ENCODE peak calls at places on chromosomes 5 and 9, in five cellular contexts. D is astrocyte of the spinal cord, R is fibroblast of mammary gland, M is tibial artery, L is heart left ventricle. S is an unnamed sample.
A peak's percentile ranks its signal among the peaks of the same experiment; 100 is the strongest.

GRCh38 chr5:123628860-123629544 is 117.0 kb downstream of the CSNK1G3 start:
- DNase-seq in D (no peak), R (no peak), M (no peak), L (no peak), S (no peak)

GRCh38 chr5:29015523-29015922 is 1977.1 kb upstream of the CDH9 start:
- DNase-seq in D (no peak), R (no peak), M (no peak), L (no peak), S (no peak)

GRCh38 chr5:80408976-80409926 is 1.4 kb downstream of the ZFYVE16 start:
- DNase-seq in D (peak; percentile 34), R (peak; percentile 21), M (no peak), L (no peak), S (no peak)

GRCh38 chr9:117616436-117616835 is 87.8 kb upstream of the TLR4 start:
- DNase-seq in D (no peak), R (no peak), M (no peak), L (no peak), S (no peak)

GRCh38 chr9:107131108-107131799 is 151.8 kb upstream of the RAD23B start:
- DNase-seq in D (no peak), R (no peak), M (no peak), L (no peak), S (no peak)

GRCh38 chr9:89730715-89731114 is 125.9 kb downstream of the GADD45G start:
- DNase-seq in D (no peak), R (no peak), M (no peak), L (no peak), S (no peak)

GRCh38 chr5:14727428-14727865 is 62.9 kb downstream of the OTULIN start:
- DNase-seq in D (peak; percentile 88), R (peak; percentile 84), M (peak; percentile 85), L (peak; percentile 79), S (peak; percentile 64)

GRCh38 chr5:136099870-136100269 is 32.8 kb upstream of the SMAD5 start:
- DNase-seq in D (no peak), R (no peak), M (no peak), L (no peak), S (no peak)

GRCh38 chr5:106392766-106393165 is 1278.0 kb downstream of the EFNA5 start:
- DNase-seq in D (peak; percentile 66), R (peak; percentile 13), M (no peak), L (no peak), S (no peak)

GRCh38 chr9:109477269-109478203 is 20.6 kb downstream of the PTPN3 start:
- DNase-seq in D (no peak), R (no peak), M (no peak), L (no peak), S (no peak)

GRCh38 chr5:139488269-139488668 is 5.7 kb upstream of the STING1 start:
- DNase-seq in D (no peak), R (no peak), M (peak; percentile 80), L (peak; percentile 55), S (no peak)

GRCh38 chr9:129141066-129142041 is 30.1 kb downstream of the PTPA start:
- DNase-seq in D (peak; percentile 96), R (peak; percentile 96), M (peak; percentile 91), L (peak; percentile 92), S (no peak)

GRCh38 chr9:129143461-129143927 is 32.3 kb downstream of the PTPA start:
- DNase-seq in D (peak; percentile 73), R (peak; percentile 62), M (peak; percentile 78), L (peak; percentile 94), S (no peak)

GRCh38 chr9:129142115-129142514 is 30.9 kb downstream of the PTPA start:
- DNase-seq in D (no peak), R (no peak), M (no peak), L (no peak), S (no peak)

GRCh38 chr9:129142536-129142935 is 31.3 kb downstream of the PTPA start:
- DNase-seq in D (no peak), R (no peak), M (no peak), L (no peak), S (no peak)

GRCh38 chr9:129143031-129143441 is 31.8 kb downstream of the PTPA start:
- DNase-seq in D (peak; percentile 93), R (peak; percentile 94), M (peak; percentile 97), L (peak; percentile 94), S (no peak)
- H3K4me3 ChIP-seq in D (peak overlapping the region; percentile 25), R (peak overlapping the region; percentile 21), M (no peak overlapping the region), L (peak overlapping the region; percentile 69), S (no peak overlapping the region)

GRCh38 chr9:120628207-120628924 is 48.4 kb upstream of the CDK5RAP2 start:
- DNase-seq in D (no peak), R (no peak), M (no peak), L (no peak), S (no peak)
- H3K4me3 ChIP-seq in D (no peak overlapping the region), R (no peak overlapping the region), M (no peak overlapping the region), L (no peak overlapping the region), S (no peak overlapping the region)

DNA sequence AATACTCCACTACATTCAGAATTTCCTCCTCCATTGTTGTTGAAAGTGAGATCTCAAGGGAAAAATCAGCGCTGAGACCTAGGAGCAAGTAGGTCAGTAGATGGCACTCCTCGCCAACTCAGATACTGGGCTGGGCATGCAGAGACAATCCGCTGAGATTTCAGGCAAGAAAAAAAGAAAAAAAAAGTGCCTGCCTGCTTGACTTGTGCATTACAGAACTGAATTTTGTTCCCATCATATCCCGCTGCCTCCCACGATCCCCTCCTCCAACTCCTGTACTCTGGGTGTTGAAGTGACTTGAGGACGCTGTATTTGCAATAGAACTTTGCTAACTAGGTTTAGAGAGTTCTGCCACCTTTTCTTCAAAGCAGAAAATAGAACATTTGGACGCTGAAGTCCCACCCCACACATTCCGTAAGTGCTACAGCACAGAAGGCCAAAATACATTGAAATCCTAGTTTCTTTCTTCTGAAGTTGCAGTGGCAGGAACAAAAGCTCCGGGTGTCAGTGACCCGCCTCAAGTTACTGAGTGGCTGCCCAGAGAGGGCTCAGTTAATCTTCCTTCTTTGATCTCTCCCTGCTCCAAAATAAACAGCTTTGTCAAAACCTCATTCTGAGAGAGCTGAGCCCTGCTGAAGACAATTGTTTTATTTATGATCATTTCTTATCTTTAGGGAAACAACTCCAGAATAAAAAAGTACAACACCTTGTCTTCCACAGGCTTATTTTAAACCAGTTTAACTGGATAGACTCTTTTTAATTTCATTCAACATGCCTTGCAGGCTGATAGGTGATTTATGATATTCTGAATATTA is 265.7 kb downstream of the MLLT3 start:
- DNase-seq in D (peak; percentile 86), R (peak; percentile 86), M (peak; percentile 71), L (peak; percentile 68), S (peak; percentile 9)
- H3K4me3 ChIP-seq in D (peak overlapping the region; percentile 0), R (peak overlapping the region; percentile 9), M (peak overlapping the region; percentile 22), L (peak overlapping the region; percentile 27), S (no peak overlapping the region)

GRCh38 chr5:44987026-44987425 is 178.3 kb downstream of the MRPS30 start:
- DNase-seq in D (peak; percentile 1), R (no peak), M (no peak), L (no peak), S (no peak)
- H3K4me3 ChIP-seq in D (no peak overlapping the region), R (no peak overlapping the region), M (no peak overlapping the region), L (no peak overlapping the region), S (no peak overlapping the region)

S was measured in Jurkat, Clone E6-1.